ENCODE peak calls at places on chromosomes 11 and 22, in five cellular contexts. X is IMR-90, K is T-cell, Y is nephron progenitor cell, D is hypothalamus. I is an unnamed sample.

GRCh38 chr11:57464343-57465181 is 4.2 kb downstream of the RTN4RL2 start:
- DNase-seq in Y (no peak), D (no peak), X (peak; percentile 41), K (no peak), I (no peak)

GRCh38 chr11:69384548-69385465 is 90.9 kb downstream of the MYEOV start:
- DNase-seq in Y (no peak), D (no peak), X (no peak), K (no peak), I (no peak)

GRCh38 chr11:1271002-1271401 is 38.4 kb downstream of the TOLLIP start:
- DNase-seq in K (no peak), X (peak; percentile 12), D (no peak), Y (no peak), I (no peak)

GRCh38 chr11:57290288-57290687 is 34.5 kb downstream of the TNKS1BP1 start:
- DNase-seq in Y (no peak), D (no peak), X (peak; percentile 85), K (no peak), I (no peak)

GRCh38 chr11:106086135-106086534 is 8.7 kb downstream of the AASDHPPT start:
- DNase-seq in X (no peak), D (no peak), Y (no peak), K (no peak), I (no peak)

GRCh38 chr11:2741377-2742131 is 41.8 kb upstream of the KCNQ1OT1 start:
- DNase-seq in Y (peak; percentile 4), D (no peak), X (peak; percentile 74), K (no peak), I (no peak)

GRCh38 chr11:41579546-41579945 is 120.1 kb upstream of the LRRC4C start:
- DNase-seq in K (no peak), D (no peak), Y (no peak), X (no peak), I (no peak)

GRCh38 chr11:45930031-45930794 is 7.8 kb downstream of the LARGE2 start:
- DNase-seq in K (peak; percentile 38), X (no peak), Y (no peak), D (no peak), I (peak; percentile 64)

GRCh38 chr22:23696326-23696851 is 5.6 kb downstream of the RGL4 start:
- DNase-seq in X (peak; percentile 56), K (peak; percentile 77), D (no peak), Y (no peak), I (no peak)

GRCh38 chr11:115577701-115578100 is 73.5 kb upstream of the CADM1 start:
- DNase-seq in Y (no peak), D (no peak), K (no peak), X (no peak), I (no peak)

GRCh38 chr11:130827697-130828377 is 88.4 kb downstream of the SNX19 start:
- DNase-seq in D (no peak), Y (peak; percentile 55), K (no peak), X (peak; percentile 82), I (peak; percentile 42)

GRCh38 chr11:123062892-123063395 is 1.0 kb upstream of the HSPA8 start:
- DNase-seq in X (peak; percentile 38), Y (no peak), K (no peak), D (peak; percentile 61), I (no peak)

GRCh38 chr11:128903248-128904041 is 12.3 kb downstream of the KCNJ5 start:
- DNase-seq in Y (peak; percentile 23), X (peak; percentile 59), D (no peak), K (no peak), I (peak; percentile 50)

GRCh38 chr11:47504910-47505309 is 48.0 kb downstream of the CELF1 start:
- DNase-seq in Y (no peak), D (no peak), K (no peak), X (no peak), I (no peak)

GRCh38 chr11:105399505-105399904 is 210.4 kb upstream of the GRIA4 start:
- DNase-seq in D (no peak), X (no peak), K (no peak), Y (no peak), I (no peak)

GRCh38 chr11:8699903-8700302 is 17.3 kb downstream of the RPL27A start:
- DNase-seq in K (no peak), Y (no peak), X (peak; percentile 55), D (peak; percentile 43), I (peak; percentile 85)

GRCh38 chr11:28058333-28058732 is 49.6 kb downstream of the KIF18A start:
- DNase-seq in Y (no peak), K (no peak), X (peak; percentile 51), D (no peak), I (no peak)

GRCh38 chr22:44526431-44527115 is 28.5 kb upstream of the RTL6 start:
- DNase-seq in Y (no peak), X (no peak), D (no peak), K (no peak), I (peak; percentile 11)

GRCh38 chr22:46846154-46846831 is 83.8 kb downstream of the TBC1D22A start:
- DNase-seq in X (peak; percentile 19), K (peak; percentile 26), Y (no peak), D (no peak), I (no peak)

GRCh38 chr11:38791346-38791961 is 2193.4 kb upstream of the RAG2 start:
- DNase-seq in Y (peak; percentile 53), X (peak; percentile 58), K (no peak), D (no peak), I (no peak)

GRCh38 chr22:35620624-35621245 is 3.6 kb upstream of the MB start:
- DNase-seq in D (no peak), X (peak; percentile 36), Y (no peak), K (no peak), I (no peak)

GRCh38 chr11:67113231-67113721 is 5.8 kb upstream of the KDM2A start:
- DNase-seq in K (no peak), D (no peak), X (no peak), Y (no peak), I (no peak)

GRCh38 chr11:87224486-87224885 is 186.8 kb downstream of the TMEM135 start:
- DNase-seq in D (no peak), X (peak; percentile 9), K (no peak), Y (no peak), I (no peak)

GRCh38 chr11:114368918-114369680 is 31.2 kb downstream of the C11orf71 start:
- DNase-seq in X (no peak), Y (no peak), D (no peak), K (no peak), I (no peak)

GRCh38 chr11:35158371-35159081 is 19.6 kb downstream of the CD44 start:
- DNase-seq in X (no peak), K (no peak), Y (no peak), D (peak; percentile 12), I (no peak)

GRCh38 chr11:12109591-12110196 is 696 bp upstream of the MICAL2 start:
- DNase-seq in D (no peak), Y (no peak), K (no peak), X (no peak), I (no peak)

GRCh38 chr11:63761870-63762661 is 6.5 kb downstream of the ZFTA start:
- DNase-seq in D (no peak), Y (peak; percentile 40), K (no peak), X (no peak), I (peak; percentile 24)

GRCh38 chr11:75603791-75604736 is 42.0 kb downstream of the SERPINH1 start:
- DNase-seq in X (peak; percentile 96), K (no peak), D (no peak), Y (no peak), I (peak; percentile 29)

GRCh38 chr11:71282581-71283351 is 30.4 kb upstream of the SHANK2 start:
- DNase-seq in Y (no peak), X (no peak), K (no peak), D (no peak), I (no peak)

GRCh38 chr22:26038365-26038764 is 130.9 kb upstream of the SEZ6L start:
- DNase-seq in D (no peak), Y (no peak), K (no peak), X (no peak), I (no peak)

GRCh38 chr22:46030241-46030880 is 53.4 kb upstream of the WNT7B start:
- DNase-seq in Y (no peak), K (no peak), D (no peak), X (no peak), I (peak; percentile 30)

GRCh38 chr11:15471709-15472404 is 357.1 kb downstream of the INSC start:
- DNase-seq in D (no peak), X (no peak), Y (no peak), K (no peak), I (no peak)

GRCh38 chr11:108606070-108606469 is 12.5 kb upstream of the EXPH5 start:
- DNase-seq in K (no peak), Y (no peak), X (no peak), D (no peak), I (no peak)

GRCh38 chr22:25564979-25565677 is 653 bp downstream of the GRK3 start:
- DNase-seq in D (no peak), K (no peak), Y (no peak), X (no peak), I (no peak)

GRCh38 chr11:14334893-14335292 is 24.1 kb downstream of the RRAS2 start:
- DNase-seq in Y (no peak), D (no peak), X (no peak), K (no peak), I (no peak)

GRCh38 chr22:31082606-31083376 is 1.7 kb downstream of the SMTN start:
- DNase-seq in X (peak; percentile 64), Y (peak; percentile 56), D (no peak), K (peak; percentile 48), I (no peak)

GRCh38 chr11:9099617-9100016 is 8.2 kb upstream of the SCUBE2 start:
- DNase-seq in D (no peak), X (no peak), K (no peak), Y (no peak), I (no peak)

GRCh38 chr22:31550871-31551370 is 54.6 kb downstream of the SFI1 start:
- DNase-seq in D (no peak), K (no peak), Y (no peak), X (no peak), I (no peak)

GRCh38 chr11:22337571-22338464 is at the start of gene SLC17A6:
- DNase-seq in X (peak; percentile 8), D (no peak), Y (peak; percentile 76), K (no peak), I (no peak)

I was measured in head of caudate nucleus.